ENCODE peak calls at places on chromosome 7, in seven cellular contexts. X is AG04450; O is stomach; T is mammary epithelial cell; B is dorsolateral prefrontal cortex; P is foreskin fibroblast; E is CD4-positive, alpha-beta T cell. F is an unnamed sample.
A peak's percentile ranks its signal among the peaks of the same experiment; 100 is the strongest.

GRCh38 chr7:106064329-106064728 is 47.8 kb downstream of the SYPL1 start:
- DNase-seq in T (no peak), X (no peak), P (no peak), E (no peak), B (no peak), O (no peak), F (no peak)

GRCh38 chr7:106061301-106061979 is 50.7 kb downstream of the SYPL1 start:
- DNase-seq in O (no peak), T (no peak), X (no peak), B (no peak), P (no peak), E (no peak), F (no peak)

GRCh38 chr7:98423043-98423442 is 22.2 kb upstream of the BAIAP2L1 start:
- DNase-seq in X (no peak), O (no peak), B (no peak), E (no peak), P (peak; percentile 34), T (peak; percentile 9), F (no peak)

GRCh38 chr7:129911790-129912189 is 41.0 kb downstream of the UBE2H start:
- DNase-seq in B (no peak), X (no peak), T (no peak), E (no peak), P (peak; percentile 32), O (no peak), F (no peak)

GRCh38 chr7:42099837-42100508 is 137.0 kb downstream of the GLI3 start:
- DNase-seq in B (no peak), E (no peak), T (peak; percentile 83), P (peak; percentile 72), X (no peak), O (no peak), F (no peak)

GRCh38 chr7:152523916-152524315 is 88.1 kb upstream of the KMT2C start:
- DNase-seq in T (no peak), B (no peak), O (no peak), P (no peak), X (no peak), E (no peak), F (no peak)

GRCh38 chr7:143284591-143285453 is at the start of gene TMEM139:
- DNase-seq in O (peak; percentile 74), B (no peak), X (no peak), E (no peak), T (no peak), P (no peak), F (no peak)

GRCh38 chr7:101125989-101126650 is 784 bp upstream of the SERPINE1 start:
- DNase-seq in T (peak; percentile 93), X (no peak), P (peak; percentile 74), E (no peak), O (peak; percentile 27), B (no peak), F (no peak)

GRCh38 chr7:54678763-54679396 is 80.1 kb downstream of the SEC61G start:
- DNase-seq in E (no peak), T (peak; percentile 11), X (no peak), P (peak; percentile 18), B (no peak), O (no peak), F (no peak)

GRCh38 chr7:31811650-31812461 is 124.8 kb downstream of the PPP1R17 start:
- DNase-seq in B (no peak), E (no peak), O (no peak), X (no peak), T (no peak), P (peak; percentile 5), F (peak; percentile 66)

GRCh38 chr7:2017914-2018785 is 214.6 kb downstream of the MAD1L1 start:
- DNase-seq in X (no peak), E (no peak), P (no peak), B (peak; percentile 38), T (no peak), O (no peak), F (no peak)
- TF ChIP-seq CTCF in X (no peak), E (no peak), P (no peak), B (no peak), T (no peak), O (no peak), F (no peak)

GRCh38 chr7:99928994-99929729 is at the start of gene GJC3:
- DNase-seq in B (peak; percentile 62), E (peak; percentile 46), X (no peak), T (peak; percentile 59), O (peak; percentile 48), P (peak; percentile 81), F (no peak)
- TF ChIP-seq CTCF in B (peak; percentile 13), E (no peak), X (peak; percentile 29), T (peak; percentile 27), O (no peak), P (peak; percentile 34), F (peak; percentile 51)

GRCh38 chr7:39413866-39414668 is 152.1 kb upstream of the YAE1 start:
- DNase-seq in X (no peak), P (peak; percentile 63), B (peak; percentile 61), O (peak; percentile 50), E (peak; percentile 22), T (peak; percentile 17), F (no peak)

GRCh38 chr7:39416866-39417265 is 149.3 kb upstream of the YAE1 start:
- DNase-seq in B (no peak), X (no peak), P (no peak), E (no peak), O (no peak), T (no peak), F (no peak)

GRCh38 chr7:39415091-39415820 is 150.9 kb upstream of the YAE1 start:
- DNase-seq in X (no peak), O (no peak), P (no peak), E (no peak), T (no peak), B (no peak), F (no peak)

GRCh38 chr7:39414669-39415035 is 151.6 kb upstream of the YAE1 start:
- DNase-seq in O (no peak), P (no peak), X (no peak), E (no peak), B (no peak), T (no peak), F (no peak)

DNA sequence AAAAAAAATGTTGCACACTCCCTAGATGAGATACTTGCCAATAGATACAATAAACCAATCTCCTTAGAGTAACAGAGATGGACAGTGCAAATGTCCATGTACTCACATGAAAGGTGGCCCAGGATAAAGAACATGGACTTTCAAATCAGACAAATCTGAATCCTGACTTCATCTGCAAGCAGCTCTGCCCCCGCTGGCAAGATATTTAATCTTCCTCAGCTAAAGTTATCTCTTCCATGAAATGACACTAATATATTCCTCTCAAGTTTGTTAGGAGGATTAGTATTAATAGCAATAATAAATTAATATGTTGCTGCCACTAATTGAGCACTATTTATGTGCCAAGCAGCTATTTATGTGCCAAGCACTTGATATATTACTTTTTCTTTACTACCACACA is 148.6 kb upstream of the YAE1 start:
- DNase-seq in B (no peak), O (no peak), E (no peak), P (no peak), X (no peak), T (no peak), F (no peak)
- TF ChIP-seq CTCF in B (no peak), O (no peak), E (no peak), P (no peak), X (no peak), T (no peak), F (no peak)

GRCh38 chr7:149872419-149873073 is 1.2 kb upstream of the ATP6V0E2 start:
- DNase-seq in O (peak; percentile 67), T (peak; percentile 63), E (no peak), B (peak; percentile 78), X (no peak), P (peak; percentile 94), F (peak; percentile 49)
- TF ChIP-seq CTCF in O (no peak), T (no peak), E (no peak), B (peak; percentile 32), X (peak; percentile 42), P (peak; percentile 26), F (peak; percentile 43)

GRCh38 chr7:6271091-6271658 is 1.2 kb downstream of the CYTH3 start:
- DNase-seq in E (peak; percentile 23), T (peak; percentile 63), P (peak; percentile 83), O (peak; percentile 55), X (no peak), B (peak; percentile 76), F (no peak)
- TF ChIP-seq CTCF in E (no peak), T (peak; percentile 41), P (peak; percentile 34), O (no peak), X (peak; percentile 46), B (peak; percentile 29), F (peak; percentile 66)

GRCh38 chr7:112362053-112362650 is 88.1 kb upstream of the IFRD1 start:
- DNase-seq in P (no peak), E (no peak), T (no peak), O (no peak), X (no peak), B (no peak), F (no peak)
- TF ChIP-seq CTCF in P (no peak), E (no peak), T (no peak), O (no peak), X (no peak), B (no peak), F (no peak)

DNA sequence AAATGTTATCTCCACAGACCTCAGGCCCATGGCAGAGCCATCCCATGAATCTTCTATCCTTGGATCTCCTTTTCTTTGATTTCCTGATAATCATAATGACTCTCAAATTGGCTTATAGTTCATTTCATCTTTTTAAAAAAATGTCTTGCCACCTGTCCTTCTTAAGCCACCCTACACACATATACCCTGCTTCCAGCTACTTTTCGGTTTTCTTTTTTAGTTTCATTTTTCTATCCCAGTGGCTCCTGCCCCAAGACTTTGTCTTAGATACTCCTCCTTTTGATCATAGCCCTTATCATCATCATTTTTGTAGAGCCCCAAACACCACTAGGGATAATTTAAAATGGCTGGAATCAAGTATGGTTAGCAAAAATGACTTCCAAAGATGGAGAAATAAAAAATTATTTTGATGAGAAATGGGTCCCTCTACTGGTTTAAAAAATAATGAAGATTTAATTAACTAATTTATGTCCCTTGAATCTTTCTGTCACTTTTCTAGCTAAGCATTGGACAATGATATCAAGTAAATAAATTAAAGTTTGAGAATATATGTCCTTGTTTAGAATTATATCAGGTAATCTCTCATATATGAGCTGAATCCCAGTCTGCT is 277.3 kb upstream of the SEMA3D start:
- DNase-seq in B (no peak), P (peak; percentile 8), X (no peak), E (no peak), O (no peak), T (no peak), F (no peak)
- TF ChIP-seq CTCF in B (peak; percentile 19), P (no peak), X (peak; percentile 33), E (no peak), O (no peak), T (peak; percentile 19), F (no peak)

GRCh38 chr7:74185636-74186035 is 11.5 kb downstream of the EIF4H start:
- DNase-seq in T (no peak), O (no peak), X (no peak), B (no peak), E (no peak), P (no peak), F (no peak)

GRCh38 chr7:74185016-74185415 is 10.9 kb downstream of the EIF4H start:
- DNase-seq in E (no peak), T (no peak), P (no peak), X (no peak), B (no peak), O (no peak), F (no peak)

GRCh38 chr7:74182453-74183090 is 8.4 kb downstream of the EIF4H start:
- DNase-seq in X (no peak), P (no peak), T (no peak), B (no peak), O (no peak), E (no peak), F (no peak)

GRCh38 chr7:74183142-74183541 is 9.0 kb downstream of the EIF4H start:
- DNase-seq in X (no peak), T (no peak), B (no peak), P (no peak), E (no peak), O (no peak), F (no peak)

GRCh38 chr7:74183653-74184450 is 9.7 kb downstream of the EIF4H start:
- DNase-seq in B (no peak), T (no peak), P (no peak), X (no peak), E (no peak), O (no peak), F (no peak)
- TF ChIP-seq CTCF in B (no peak), T (no peak), P (peak; percentile 15), X (peak; percentile 28), E (no peak), O (no peak), F (peak; percentile 23)